ENCODE peak calls at places on chromosome 16, in four cellular contexts. M is PC-3, R is GM23338, C is hepatocyte. N is an unnamed sample. For H3K4me1, the result is how much of the 10 kb centered on the place peaks cover.

GRCh38 chr16:2196981-2197511 is 641 bp upstream of the CASKIN1 start:
- DNase-seq in M (no peak), R (no peak), C (no peak), N (no peak)

GRCh38 chr16:81279375-81279774 is 35.4 kb upstream of the GAN start:
- DNase-seq in M (peak), R (no peak), C (no peak), N (no peak)

GRCh38 chr16:20971420-20971819 is 70.8 kb downstream of the LYRM1 start:
- DNase-seq in M (peak), R (no peak), C (no peak), N (no peak)

GRCh38 chr16:50472472-50472871 is 75.7 kb upstream of the NKD1 start:
- DNase-seq in M (no peak), R (no peak), C (no peak), N (no peak)

GRCh38 chr16:86355538-86355937 is 154.8 kb upstream of the FOXF1 start:
- DNase-seq in M (no peak), R (no peak), C (no peak), N (no peak)

GRCh38 chr16:22847690-22848089 is 33.7 kb downstream of the HS3ST2 start:
- DNase-seq in M (no peak), R (no peak), C (no peak), N (no peak)

GRCh38 chr16:10940501-10941079 is 1.7 kb downstream of the DEXI start:
- DNase-seq in M (no peak), R (no peak), C (no peak), N (no peak)

GRCh38 chr16:50696575-50697420 is 3.4 kb downstream of the NOD2 start:
- DNase-seq in M (peak), R (no peak), C (peak), N (no peak)

GRCh38 chr16:68490829-68491575 is 42.7 kb upstream of the SMPD3 start:
- DNase-seq in M (peak), R (peak), C (peak), N (no peak)

GRCh38 chr16:82949016-82949415 is 322.2 kb downstream of the CDH13 start:
- DNase-seq in M (no peak), R (no peak), C (no peak), N (no peak)

GRCh38 chr16:53754938-53755910 is 51.3 kb downstream of the FTO start:
- DNase-seq in M (peak), R (no peak), C (peak), N (no peak)

GRCh38 chr16:57628008-57628781 is at the start of gene ADGRG1:
- DNase-seq in M (peak), R (peak), C (peak), N (peak)

GRCh38 chr16:56862776-56863175 is 2.2 kb upstream of the SLC12A3 start:
- DNase-seq in M (no peak), R (no peak), C (no peak), N (no peak)

GRCh38 chr16:72434159-72434558 is 262.2 kb upstream of the PMFBP1 start:
- DNase-seq in M (no peak), R (peak), C (no peak), N (no peak)

GRCh38 chr16:3065069-3065741 is at the start of gene IL32:
- DNase-seq in M (peak), R (no peak), C (peak), N (no peak)

GRCh38 chr16:27820646-27821345 is 242.7 kb downstream of the GSG1L start:
- DNase-seq in M (no peak), R (no peak), C (no peak), N (no peak)

GRCh38 chr16:49504626-49505025 is 131.0 kb downstream of the C16orf78 start:
- DNase-seq in M (no peak), R (no peak), C (no peak), N (no peak)

GRCh38 chr16:67104845-67105244 is 4.9 kb upstream of the PHAF1 start:
- DNase-seq in M (no peak), R (no peak), C (no peak), N (no peak)

GRCh38 chr16:49745434-49745833 is 110.5 kb downstream of the ZNF423 start:
- DNase-seq in M (no peak), R (no peak), C (no peak), N (no peak)

GRCh38 chr16:18784917-18785623 is 5.1 kb downstream of the RPS15A start:
- DNase-seq in M (no peak), R (no peak), C (no peak), N (no peak)

GRCh38 chr16:1997591-1998359 is 8.0 kb downstream of the SYNGR3 start:
- DNase-seq in M (no peak), R (no peak), C (no peak), N (no peak)

GRCh38 chr16:79601978-79602609 is 1.6 kb upstream of the MAF start:
- DNase-seq in M (peak), R (peak), C (peak), N (peak)

GRCh38 chr16:19843371-19843770 is 41.3 kb downstream of the GPRC5B start:
- DNase-seq in M (peak), R (no peak), C (peak), N (no peak)

GRCh38 chr16:47664653-47665325 is 203.7 kb downstream of the PHKB start:
- DNase-seq in M (peak), R (no peak), C (peak), N (no peak)

GRCh38 chr16:2388875-2389433 is 40.3 kb upstream of the CCNF start:
- DNase-seq in M (peak), R (no peak), C (no peak), N (no peak)

GRCh38 chr16:55257971-55258613 is 65.9 kb upstream of the IRX6 start:
- DNase-seq in M (peak), R (peak), C (peak), N (peak)

GRCh38 chr16:46996952-46997458 is 23.5 kb upstream of the DNAJA2 start:
- DNase-seq in M (no peak), R (no peak), C (peak), N (no peak)

GRCh38 chr16:69830534-69831211 is 68.5 kb downstream of the WWP2 start:
- DNase-seq in M (no peak), R (no peak), C (peak), N (no peak)

GRCh38 chr16:1942810-1943726 is at the start of gene MSRB1:
- DNase-seq in M (peak), R (peak), C (peak), N (peak)

GRCh38 chr16:30552956-30553355 is 5.2 kb downstream of the ZNF764 start:
- DNase-seq in M (no peak), R (no peak), C (no peak), N (no peak)

GRCh38 chr16:12010388-12011251 is 34.1 kb downstream of the SNX29 start:
- DNase-seq in M (no peak), R (no peak), C (no peak), N (no peak)

GRCh38 chr16:67555795-67556212 is 6.5 kb upstream of the CTCF start:
- DNase-seq in M (peak), R (no peak), C (no peak), N (no peak)

GRCh38 chr16:85753559-85753958 is 2.7 kb upstream of the C16orf74 start:
- DNase-seq in M (peak), R (no peak), C (no peak), N (no peak)

GRCh38 chr16:54506691-54507090 is 220.1 kb upstream of the IRX3 start:
- DNase-seq in M (no peak), R (peak), C (no peak), N (peak)

GRCh38 chr16:89811321-89811720 is 5.1 kb downstream of the FANCA start:
- DNase-seq in M (no peak), R (no peak), C (no peak), N (no peak)

GRCh38 chr16:89821438-89822187 is 5.2 kb upstream of the FANCA start:
- DNase-seq in M (no peak), R (no peak), C (no peak), N (no peak)

DNA sequence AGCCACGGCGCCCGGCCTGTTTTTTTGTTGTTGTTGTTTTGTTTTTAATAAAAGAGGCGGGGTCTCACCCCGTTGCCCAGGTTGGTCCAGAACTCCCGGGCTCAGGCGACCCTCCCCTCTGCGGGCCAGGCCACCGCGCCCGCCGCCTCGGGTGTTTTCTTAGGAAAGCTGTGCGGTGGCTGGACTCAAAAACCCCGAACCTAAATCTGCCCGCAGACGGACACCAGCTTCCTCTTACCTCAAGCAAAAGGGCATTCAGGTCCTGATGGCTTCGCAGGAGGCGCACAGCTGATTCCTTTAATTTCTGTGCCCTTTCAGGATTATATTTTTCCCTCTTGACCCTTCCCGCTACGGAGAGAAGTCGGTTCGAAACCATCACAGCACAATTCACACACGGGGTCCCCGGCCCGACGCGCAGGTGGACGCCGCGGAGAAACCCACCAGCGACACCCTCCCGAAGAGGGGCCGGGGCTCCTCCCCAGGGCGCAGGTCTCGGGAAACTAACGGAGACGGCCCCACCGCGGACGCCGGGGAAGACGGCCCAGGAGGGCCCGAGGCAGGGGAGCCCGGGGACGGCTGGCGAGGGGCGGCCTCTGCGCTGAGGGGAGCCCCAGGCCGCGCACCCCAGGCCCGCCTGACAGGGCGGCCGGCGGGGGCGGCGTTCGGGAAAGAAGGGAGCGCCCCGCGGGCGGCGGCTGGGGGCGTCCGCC is 653 bp downstream of the FANCA start:
- DNase-seq in M (peak), R (peak), C (no peak), N (peak)
- H3K27ac ChIP-seq in M (no peak), R (no peak), C (no peak), N (no peak)

GRCh38 chr16:17414421-17414820 is 56.3 kb downstream of the XYLT1 start:
- DNase-seq in M (no peak), R (no peak), C (no peak), N (no peak)
- H3K4me1 ChIP-seq in M (under half), R (under half), C (under half), N (under half)

GRCh38 chr16:87602821-87603683 is 744 bp downstream of the JPH3 start:
- DNase-seq in M (no peak), R (peak), C (no peak), N (peak)
- TF ChIP-seq EZH2 in M (no peak), R (peak), C (peak), N (peak)

GRCh38 chr16:26547681-26548080 is 519.0 kb upstream of the C16orf82 start:
- DNase-seq in M (no peak), R (no peak), C (no peak), N (no peak)

GRCh38 chr16:26546573-26546972 is 520.2 kb upstream of the C16orf82 start:
- DNase-seq in M (no peak), R (no peak), C (no peak), N (no peak)

GRCh38 chr16:26542198-26542597 is 524.5 kb upstream of the C16orf82 start:
- DNase-seq in M (no peak), R (no peak), C (no peak), N (no peak)
- H3K27ac ChIP-seq in M (no peak), R (no peak), C (no peak), N (no peak)